ENCODE peak calls at places on chromosomes 4 and X, in six cellular contexts. S is NCI-H1092; G is stimulated activated CD8-positive, alpha-beta memory T cell treated with anti-CD3 and anti-CD28 coated beads, Interleukin-7, amount 100 ng/mL, for 24 hours; P is fibroblast of mammary gland; W is brain microvascular endothelial cell; C is left ventricle myocardium inferior. V is an unnamed sample.

GRCh38 chr4:120703908-120704307 is 218.6 kb downstream of the PRDM5 start:
- DNase-seq in S (no peak), W (no peak), P (peak), C (no peak), G (no peak), V (no peak)

GRCh38 chrX:131675596-131676194 is 131.8 kb downstream of the OR13H1 start:
- DNase-seq in G (no peak), P (peak), S (peak), W (peak), C (no peak), V (no peak)

GRCh38 chr4:8380511-8381415 is 59.8 kb downstream of the ACOX3 start:
- DNase-seq in P (no peak), W (no peak), C (peak), G (no peak), S (no peak), V (no peak)

GRCh38 chr4:55154290-55154880 is 29.0 kb upstream of the KDR start:
- DNase-seq in G (no peak), W (no peak), C (no peak), P (no peak), S (no peak), V (peak)

GRCh38 chr4:6747690-6748068 is 31.7 kb downstream of the BLOC1S4 start:
- DNase-seq in P (no peak), C (no peak), G (no peak), W (no peak), S (no peak), V (no peak)

GRCh38 chr4:1693131-1693896 is 9.2 kb upstream of the FAM53A start:
- DNase-seq in P (peak), S (no peak), W (peak), C (peak), G (peak), V (no peak)

GRCh38 chrX:39730671-39731389 is 366.9 kb downstream of the BCOR start:
- DNase-seq in C (peak), G (peak), W (peak), P (peak), S (no peak), V (peak)

GRCh38 chr4:114087596-114088230 is 108.3 kb upstream of the ARSJ start:
- DNase-seq in S (no peak), C (no peak), W (peak), G (no peak), P (peak), V (no peak)

GRCh38 chrX:68711845-68712244 is 64.4 kb downstream of the STARD8 start:
- DNase-seq in P (no peak), C (no peak), S (no peak), G (no peak), W (no peak), V (no peak)

GRCh38 chr4:3237711-3238560 is 11.0 kb upstream of the MSANTD1 start:
- DNase-seq in W (no peak), P (no peak), C (no peak), G (no peak), S (no peak), V (no peak)

GRCh38 chrX:135185795-135186443 is 14.7 kb upstream of the CT55 start:
- DNase-seq in G (no peak), W (peak), C (no peak), S (peak), P (peak), V (peak)

GRCh38 chr4:92636038-92636825 is 332.5 kb downstream of the GRID2 start:
- DNase-seq in S (no peak), G (no peak), P (no peak), W (no peak), C (no peak), V (no peak)

GRCh38 chrX:73877687-73878086 is 314.7 kb downstream of the CHIC1 start:
- DNase-seq in G (no peak), P (no peak), W (no peak), C (no peak), S (no peak), V (no peak)

GRCh38 chrX:40100141-40100536 is 2.4 kb upstream of the BCOR start:
- DNase-seq in P (no peak), S (no peak), W (no peak), C (peak), G (no peak), V (no peak)

GRCh38 chrX:31293409-31293808 is 221.6 kb upstream of the FTHL17 start:
- DNase-seq in P (no peak), G (no peak), W (no peak), C (no peak), S (no peak), V (no peak)

GRCh38 chr4:1061747-1062146 is 50.3 kb downstream of the FGFRL1 start:
- DNase-seq in P (no peak), C (no peak), S (no peak), G (no peak), W (no peak), V (no peak)

GRCh38 chr4:122788935-122789334 is 37.7 kb upstream of the FGF2 start:
- DNase-seq in S (no peak), C (no peak), G (no peak), W (no peak), P (no peak), V (no peak)

GRCh38 chr4:14994242-14994641 is 8.0 kb upstream of the CPEB2 start:
- DNase-seq in G (no peak), C (no peak), P (peak), W (peak), S (no peak), V (no peak)

GRCh38 chr4:76420311-76420710 is 630 bp downstream of the CCDC158 start:
- DNase-seq in G (no peak), W (no peak), P (no peak), C (no peak), S (no peak), V (no peak)

GRCh38 chrX:26562156-26562555 is 346.2 kb downstream of the MAGEB5 start:
- DNase-seq in P (no peak), W (no peak), C (no peak), S (no peak), G (no peak), V (no peak)

GRCh38 chrX:11137543-11138139 is 26.5 kb downstream of the HCCS start:
- DNase-seq in S (no peak), G (no peak), P (peak), W (peak), C (no peak), V (no peak)

GRCh38 chr4:120132935-120133334 is 66.3 kb upstream of the MAD2L1 start:
- DNase-seq in W (no peak), C (no peak), P (peak), G (no peak), S (no peak), V (no peak)

GRCh38 chrX:46477435-46477834 is 67.8 kb downstream of the ZNF674 start:
- DNase-seq in W (no peak), C (no peak), P (peak), G (no peak), S (no peak), V (no peak)

GRCh38 chr4:3786196-3786869 is 20.1 kb downstream of the ADRA2C start:
- DNase-seq in S (peak), P (no peak), W (no peak), G (no peak), C (no peak), V (no peak)

GRCh38 chrX:63434665-63435064 is 83.5 kb upstream of the SPIN4 start:
- DNase-seq in W (no peak), S (no peak), P (peak), C (no peak), G (no peak), V (no peak)

GRCh38 chr4:165502919-165503907 is 124.4 kb downstream of the CPE start:
- DNase-seq in G (no peak), W (peak), S (no peak), C (no peak), P (peak), V (no peak)

GRCh38 chr4:163866728-163867313 is 372.3 kb downstream of the TMA16 start:
- DNase-seq in G (no peak), S (no peak), P (peak), W (peak), C (no peak), V (no peak)

GRCh38 chr4:21992330-21992729 is 43.8 kb upstream of the KCNIP4 start:
- DNase-seq in C (no peak), W (peak), S (no peak), P (peak), G (no peak), V (no peak)

GRCh38 chr4:22483551-22483981 is 32.3 kb downstream of the ADGRA3 start:
- DNase-seq in S (no peak), G (no peak), C (no peak), W (peak), P (peak), V (no peak)

V was measured in DMS153.